ENCODE peak calls at places on chromosome 3, in six cellular contexts. T is lung; D is AG04450; O is CD8-positive, alpha-beta memory T cell; A is endothelial cell of umbilical vein; Y is SK-N-SH. U is an unnamed sample.

GRCh38 chr3:81549388-81549787 is 212.1 kb downstream of the GBE1 start:
- DNase-seq in O (no peak), A (no peak), D (no peak), Y (no peak), T (no peak), U (no peak)

GRCh38 chr3:182331356-182331755 is 461.9 kb upstream of the ATP11B start:
- DNase-seq in D (no peak), A (no peak), Y (no peak), O (no peak), T (no peak), U (no peak)

GRCh38 chr3:111534701-111535100 is 7.3 kb upstream of the CD96 start:
- DNase-seq in T (no peak), D (no peak), Y (no peak), O (no peak), A (no peak), U (no peak)

GRCh38 chr3:127102587-127102986 is 90.3 kb upstream of the PRR23E start:
- DNase-seq in T (no peak), Y (no peak), D (no peak), A (no peak), O (no peak), U (no peak)

GRCh38 chr3:27312044-27312668 is 57.0 kb downstream of the NEK10 start:
- DNase-seq in O (peak; percentile 35), D (peak; percentile 42), T (no peak), A (peak; percentile 79), Y (peak; percentile 50), U (peak; percentile 14)

GRCh38 chr3:98961161-98962155 is 60.0 kb upstream of the DCBLD2 start:
- DNase-seq in A (peak; percentile 32), Y (no peak), O (no peak), T (no peak), D (peak; percentile 66), U (no peak)

GRCh38 chr3:120418866-120419490 is 31.8 kb downstream of the FSTL1 start:
- DNase-seq in A (peak; percentile 68), Y (peak; percentile 58), D (no peak), O (peak; percentile 9), T (peak; percentile 52), U (peak; percentile 81)

GRCh38 chr3:157122116-157122515 is 37.8 kb downstream of the CCNL1 start:
- DNase-seq in D (peak; percentile 96), T (no peak), A (peak; percentile 43), O (no peak), Y (no peak), U (no peak)

GRCh38 chr3:117356296-117356695 is 646.7 kb downstream of the TUSC7 start:
- DNase-seq in A (no peak), T (no peak), D (no peak), O (no peak), Y (no peak), U (no peak)

GRCh38 chr3:105366302-105367062 is at the start of gene ALCAM:
- DNase-seq in Y (peak; percentile 89), D (peak; percentile 98), T (peak; percentile 95), O (peak; percentile 75), A (peak; percentile 99), U (peak; percentile 97)

GRCh38 chr3:134066539-134067310 is 37.0 kb upstream of the SLCO2A1 start:
- DNase-seq in T (no peak), O (no peak), Y (no peak), A (peak; percentile 81), D (no peak), U (no peak)

GRCh38 chr3:81702126-81702525 is 59.3 kb downstream of the GBE1 start:
- DNase-seq in Y (no peak), O (no peak), D (no peak), A (no peak), T (no peak), U (no peak)

GRCh38 chr3:120263792-120264191 is 21.2 kb downstream of the GPR156 start:
- DNase-seq in O (no peak), Y (no peak), A (no peak), T (no peak), D (no peak), U (no peak)

GRCh38 chr3:116034071-116034470 is 410.8 kb downstream of the GAP43 start:
- DNase-seq in O (no peak), T (no peak), Y (no peak), D (no peak), A (no peak), U (no peak)

GRCh38 chr3:169266986-169267385 is 396.5 kb downstream of the MECOM start:
- DNase-seq in O (no peak), Y (no peak), D (no peak), T (no peak), A (no peak), U (no peak)

GRCh38 chr3:14672588-14672987 is 2.4 kb upstream of the C3orf20 start:
- DNase-seq in A (no peak), T (no peak), D (no peak), Y (no peak), O (no peak), U (no peak)

GRCh38 chr3:85004147-85004546 is 45.4 kb downstream of the CADM2 start:
- DNase-seq in D (no peak), A (no peak), T (no peak), O (no peak), Y (no peak), U (no peak)

GRCh38 chr3:178703268-178703975 is 167.2 kb downstream of the KCNMB2 start:
- DNase-seq in Y (no peak), T (no peak), A (no peak), O (no peak), D (peak; percentile 91), U (no peak)

GRCh38 chr3:182268711-182269110 is 524.6 kb upstream of the ATP11B start:
- DNase-seq in A (no peak), Y (no peak), O (no peak), T (no peak), D (no peak), U (no peak)

GRCh38 chr3:73656241-73656890 is 31.6 kb upstream of the PDZRN3 start:
- DNase-seq in Y (no peak), T (no peak), O (no peak), D (no peak), A (no peak), U (no peak)

GRCh38 chr3:113697192-113698090 is 999 bp upstream of the USF3 start:
- DNase-seq in O (no peak), A (peak; percentile 56), Y (peak; percentile 43), T (no peak), D (no peak), U (no peak)

GRCh38 chr3:67349551-67350174 is 304.7 kb downstream of the SUCLG2 start:
- DNase-seq in D (no peak), O (no peak), T (no peak), A (no peak), Y (no peak), U (no peak)

GRCh38 chr3:61928776-61929175 is 367.4 kb downstream of the PTPRG start:
- DNase-seq in O (no peak), T (no peak), A (no peak), D (no peak), Y (no peak), U (no peak)

GRCh38 chr3:151838574-151839312 is 24.8 kb downstream of the AADAC start:
- DNase-seq in T (peak; percentile 46), Y (peak; percentile 31), D (peak; percentile 65), A (peak; percentile 74), O (peak; percentile 9), U (peak; percentile 24)

GRCh38 chr3:171251842-171252241 is 208.4 kb downstream of the TNIK start:
- DNase-seq in A (no peak), D (no peak), O (peak; percentile 13), T (no peak), Y (no peak), U (no peak)

GRCh38 chr3:190302209-190302885 is 19.9 kb downstream of the CLDN1 start:
- DNase-seq in T (no peak), O (no peak), Y (no peak), D (no peak), A (no peak), U (no peak)

GRCh38 chr3:71177375-71177774 is 406.2 kb downstream of the FOXP1 start:
- DNase-seq in O (no peak), A (no peak), D (no peak), T (no peak), Y (no peak), U (no peak)

GRCh38 chr3:160226740-160227048 is 1.5 kb downstream of the C3orf80 start:
- DNase-seq in O (no peak), Y (peak; percentile 30), D (no peak), A (no peak), T (no peak), U (no peak)
- H3K27me3 ChIP-seq in O (peaks cover 33% of the 10 kb centered on the region), Y (peaks cover 23% of the 10 kb centered on the region), D (peaks cover 39% of the 10 kb centered on the region), A (peaks cover 26% of the 10 kb centered on the region), T (no peaks in the 10 kb centered on the region), U (peaks cover 4% of the 10 kb centered on the region)

DNA sequence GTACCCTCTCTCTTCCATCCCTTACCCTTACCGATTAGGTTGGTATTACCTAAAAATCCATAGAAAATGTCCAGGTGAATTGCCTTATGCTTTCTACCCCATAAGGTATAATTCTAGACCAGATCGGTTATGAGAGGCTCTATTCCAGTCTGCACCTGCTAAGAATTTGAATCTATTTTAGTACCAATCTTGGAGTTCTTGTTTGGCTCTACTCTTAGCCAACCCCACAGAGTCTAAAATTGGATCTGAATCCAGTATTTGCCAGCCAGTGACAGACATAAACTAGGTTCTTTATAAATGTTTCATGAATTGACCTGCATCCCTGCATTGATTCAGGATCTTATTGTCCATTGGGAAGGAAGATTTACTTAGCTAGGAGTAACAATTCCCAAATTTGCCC is 6.5 kb downstream of the KLHL24 start:
- DNase-seq in D (no peak), Y (no peak), T (no peak), A (no peak), O (no peak), U (no peak)
- H3K27ac ChIP-seq in D (no peak overlapping the region), Y (no peak overlapping the region), T (peak overlapping the region; percentile 64), A (no peak overlapping the region), O (no peak overlapping the region), U (no peak overlapping the region)

DNA sequence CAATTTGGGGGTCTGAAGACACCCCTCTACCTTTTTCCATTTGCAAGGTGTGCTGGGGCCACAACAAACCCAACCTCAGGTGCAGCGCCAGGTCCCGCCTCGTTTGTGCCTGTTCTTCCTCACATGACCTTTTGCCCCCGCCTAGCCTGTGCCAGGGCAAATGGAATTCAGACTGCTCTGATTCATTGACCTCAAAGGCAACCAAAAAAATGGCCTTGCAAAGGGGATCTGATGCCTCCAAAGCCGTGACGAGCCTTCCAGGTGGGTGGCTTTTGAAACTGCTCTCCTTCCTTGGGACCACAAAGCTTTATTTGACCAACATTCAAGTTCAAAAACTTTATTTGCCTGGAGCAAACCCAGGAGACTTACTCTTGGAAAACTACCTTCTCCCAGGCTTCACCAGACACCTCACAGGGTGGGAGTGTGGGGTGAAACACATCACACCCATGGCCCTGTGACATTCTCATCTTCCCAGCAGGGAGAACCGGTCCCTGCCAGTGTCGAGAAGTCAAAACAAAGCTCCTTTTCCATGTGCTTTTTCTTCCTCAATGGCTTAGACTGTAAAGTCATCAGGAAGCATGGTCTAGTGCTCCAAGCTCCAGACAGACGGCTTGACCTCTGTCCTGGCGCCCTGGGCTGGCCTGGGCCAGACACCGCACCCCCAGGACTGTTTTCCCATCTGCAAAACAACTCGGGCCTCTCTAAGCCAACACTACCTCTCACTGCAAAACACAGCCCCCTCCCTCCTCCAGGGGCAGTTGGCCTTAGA is 103.9 kb upstream of the HES1 start:
- DNase-seq in O (no peak), D (no peak), A (no peak), T (no peak), Y (no peak), U (no peak)
- H3K27me3 ChIP-seq in O (no peaks in the 10 kb centered on the region), D (peaks cover 31% of the 10 kb centered on the region), A (no peaks in the 10 kb centered on the region), T (no peaks in the 10 kb centered on the region), Y (peaks cover 10% of the 10 kb centered on the region), U (no peaks in the 10 kb centered on the region)

DNA sequence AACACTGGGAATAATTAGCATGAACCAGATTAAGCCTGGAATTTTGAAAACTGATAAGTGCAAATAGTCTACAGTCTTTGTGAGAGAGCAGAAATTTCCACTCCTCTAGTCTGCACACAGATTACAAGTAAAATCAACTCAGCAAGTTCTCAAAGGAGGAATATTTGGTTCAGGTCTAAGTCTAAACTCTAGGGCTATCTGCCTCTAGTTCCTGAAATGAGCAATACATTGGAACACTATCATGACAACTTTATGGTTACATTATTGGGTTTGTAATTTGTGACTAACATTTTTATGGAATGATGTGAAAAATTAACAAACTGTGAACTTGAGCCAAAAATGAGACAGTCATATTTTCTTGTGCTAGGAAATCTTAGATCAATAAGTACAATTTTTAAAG is 30.8 kb upstream of the ADGRG7 start:
- DNase-seq in O (no peak), D (no peak), Y (no peak), T (no peak), A (no peak), U (no peak)
- H3K27ac ChIP-seq in O (no peak overlapping the region), D (no peak overlapping the region), Y (no peak overlapping the region), T (no peak overlapping the region), A (no peak overlapping the region), U (no peak overlapping the region)

U was measured in WERI-Rb-1.